ENCODE peak calls at places on chromosomes 3 and 15, in six cellular contexts. Z is IMR-90, L is H1, K is H9, H is mesenchymal stem cell, U is neuronal stem cell. V is an unnamed sample.

GRCh38 chr15:52680041-52680391 is 828 bp upstream of the ATOSA start:
- DNase-seq in Z (peak; percentile 1), L (no peak), K (no peak), H (peak; percentile 76), U (peak; percentile 14), V (peak; percentile 42)

GRCh38 chr15:70195808-70196304 is 98.1 kb upstream of the TLE3 start:
- DNase-seq in Z (peak; percentile 92), L (no peak), K (no peak), H (peak; percentile 91), U (no peak), V (peak; percentile 80)

GRCh38 chr3:134477938-134478337 is 7.8 kb downstream of the ANAPC13 start:
- DNase-seq in Z (no peak), L (no peak), K (no peak), H (no peak), U (no peak), V (peak; percentile 82)

GRCh38 chr3:39809181-39809994 is at the start of gene MYRIP:
- DNase-seq in Z (no peak), L (peak; percentile 78), K (peak; percentile 86), H (no peak), U (peak; percentile 73), V (peak; percentile 50)

GRCh38 chr15:75307778-75308390 is 25.2 kb downstream of the GOLGA6D start:
- DNase-seq in Z (no peak), L (peak; percentile 88), K (peak; percentile 88), H (peak; percentile 7), U (peak; percentile 6), V (no peak)

GRCh38 chr3:117645561-117646242 is 936.1 kb downstream of the TUSC7 start:
- DNase-seq in Z (peak; percentile 58), L (no peak), K (no peak), H (peak; percentile 20), U (no peak), V (no peak)

GRCh38 chr3:153658151-153658550 is 463.0 kb upstream of the ARHGEF26 start:
- DNase-seq in Z (no peak), L (no peak), K (no peak), H (no peak), U (no peak), V (no peak)

GRCh38 chr15:100670505-100671021 is 68.2 kb downstream of the ASB7 start:
- DNase-seq in Z (no peak), L (peak; percentile 33), K (peak; percentile 2), H (no peak), U (no peak), V (no peak)

GRCh38 chr3:30964612-30965011 is 70.2 kb upstream of the GADL1 start:
- DNase-seq in Z (no peak), L (no peak), K (no peak), H (no peak), U (no peak), V (no peak)

GRCh38 chr3:132422531-132422930 is 5.2 kb downstream of the DNAJC13 start:
- DNase-seq in Z (no peak), L (no peak), K (no peak), H (no peak), U (no peak), V (no peak)

GRCh38 chr3:66989860-66990696 is 8.0 kb upstream of the KBTBD8 start:
- DNase-seq in Z (no peak), L (no peak), K (no peak), H (no peak), U (no peak), V (peak; percentile 20)

GRCh38 chr15:60620707-60621106 is 141.8 kb upstream of the ICE2 start:
- DNase-seq in Z (peak; percentile 61), L (peak; percentile 74), K (peak; percentile 72), H (peak; percentile 59), U (no peak), V (no peak)

GRCh38 chr3:46359748-46360509 is 6.0 kb downstream of the CCR2 start:
- DNase-seq in Z (peak; percentile 21), L (no peak), K (no peak), H (no peak), U (peak; percentile 30), V (no peak)

GRCh38 chr15:92228830-92229229 is 164.9 kb upstream of the ST8SIA2 start:
- DNase-seq in Z (no peak), L (no peak), K (no peak), H (no peak), U (no peak), V (no peak)

GRCh38 chr3:28973621-28974020 is 307.2 kb upstream of the RBMS3 start:
- DNase-seq in Z (no peak), L (no peak), K (no peak), H (no peak), U (no peak), V (no peak)

GRCh38 chr15:26667222-26667988 is 105.5 kb downstream of the GABRB3 start:
- DNase-seq in Z (no peak), L (no peak), K (peak; percentile 40), H (no peak), U (no peak), V (no peak)

GRCh38 chr3:143255725-143256124 is 136.2 kb downstream of the CHST2 start:
- DNase-seq in Z (no peak), L (no peak), K (no peak), H (no peak), U (no peak), V (no peak)

GRCh38 chr3:21463319-21463718 is 287.7 kb downstream of the ZNF385D start:
- DNase-seq in Z (no peak), L (no peak), K (no peak), H (no peak), U (no peak), V (no peak)

GRCh38 chr3:152235709-152236298 is 32.9 kb upstream of the MBNL1 start:
- DNase-seq in Z (peak; percentile 18), L (no peak), K (no peak), H (peak; percentile 32), U (no peak), V (no peak)

GRCh38 chr3:14429237-14429636 is 26.8 kb downstream of the SLC6A6 start:
- DNase-seq in Z (peak; percentile 43), L (no peak), K (no peak), H (peak; percentile 63), U (no peak), V (no peak)

GRCh38 chr3:129577356-129577755 is 29.1 kb downstream of the PLXND1 start:
- DNase-seq in Z (no peak), L (no peak), K (no peak), H (no peak), U (no peak), V (no peak)

GRCh38 chr3:36394176-36394575 is 13.9 kb downstream of the STAC start:
- DNase-seq in Z (no peak), L (no peak), K (no peak), H (no peak), U (no peak), V (peak; percentile 44)

GRCh38 chr15:74394090-74394846 is 26.8 kb upstream of the CYP11A1 start:
- DNase-seq in Z (no peak), L (no peak), K (no peak), H (no peak), U (no peak), V (no peak)

GRCh38 chr15:48974865-48975264 is 11.1 kb upstream of the SHC4 start:
- DNase-seq in Z (no peak), L (no peak), K (peak; percentile 53), H (peak; percentile 25), U (no peak), V (no peak)

GRCh38 chr15:98592136-98592535 is 56.2 kb upstream of the IGF1R start:
- DNase-seq in Z (no peak), L (peak; percentile 47), K (peak; percentile 62), H (no peak), U (no peak), V (no peak)

GRCh38 chr3:38039899-38040261 is 872 bp downstream of the DLEC1 start:
- DNase-seq in Z (peak; percentile 42), L (peak; percentile 55), K (peak; percentile 66), H (peak; percentile 17), U (no peak), V (peak; percentile 37)

GRCh38 chr3:12040902-12041301 is 36.7 kb downstream of the SYN2 start:
- DNase-seq in Z (no peak), L (no peak), K (no peak), H (no peak), U (no peak), V (no peak)

GRCh38 chr3:167731393-167731792 is 3.3 kb downstream of the PDCD10 start:
- DNase-seq in Z (no peak), L (no peak), K (no peak), H (no peak), U (no peak), V (no peak)

GRCh38 chr3:136078421-136079364 is 113.2 kb downstream of the PPP2R3A start:
- DNase-seq in Z (peak; percentile 38), L (no peak), K (no peak), H (peak; percentile 42), U (no peak), V (peak; percentile 71)

GRCh38 chr15:33256874-33257273 is 53.9 kb upstream of the RYR3 start:
- DNase-seq in Z (no peak), L (no peak), K (no peak), H (no peak), U (no peak), V (no peak)

GRCh38 chr3:53845881-53846133 is 412 bp downstream of the CHDH start:
- DNase-seq in Z (no peak), L (peak; percentile 83), K (no peak), H (no peak), U (no peak), V (no peak)

GRCh38 chr3:195774917-195775316 is 36.8 kb downstream of the MUC4 start:
- DNase-seq in Z (no peak), L (peak; percentile 87), K (peak; percentile 80), H (no peak), U (peak; percentile 18), V (peak; percentile 73)

GRCh38 chr15:50740955-50741354 is 24.6 kb downstream of the SPPL2A start:
- DNase-seq in Z (no peak), L (no peak), K (no peak), H (no peak), U (no peak), V (no peak)

DNA sequence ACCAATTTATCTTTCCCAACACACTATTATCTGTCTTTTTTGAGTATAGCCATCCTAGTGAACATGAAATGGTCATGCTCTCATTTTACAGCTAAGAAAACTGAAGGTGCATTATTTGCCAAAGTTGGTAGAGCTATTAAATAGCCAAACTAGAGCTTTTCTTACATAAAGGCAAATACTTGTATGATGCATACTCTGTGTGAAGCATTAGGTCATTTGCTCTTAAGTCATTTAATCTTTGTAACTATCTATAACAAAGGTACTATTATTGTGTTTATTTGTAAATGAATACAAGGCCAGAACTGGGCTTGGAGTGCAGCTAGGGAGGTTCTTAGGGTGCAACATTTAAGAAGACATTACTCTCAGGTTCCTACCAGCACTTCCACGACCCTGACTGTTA is 123.7 kb downstream of the THSD4 start:
- DNase-seq in Z (peak; percentile 54), L (no peak), K (no peak), H (no peak), U (no peak), V (no peak)
- H4K91ac ChIP-seq in Z (no peak overlapping the region), L (no peak overlapping the region), K (no peak overlapping the region), H (no peak overlapping the region), U (no peak overlapping the region), V (no peak overlapping the region)

GRCh38 chr15:85073556-85074194 is 92.0 kb downstream of the PDE8A start:
- DNase-seq in Z (peak; percentile 42), L (no peak), K (no peak), H (peak; percentile 18), U (no peak), V (peak; percentile 52)
- H2BK120ac ChIP-seq in Z (no peak overlapping the region), L (no peak overlapping the region), K (no peak overlapping the region), H (no peak overlapping the region), U (no peak overlapping the region), V (no peak overlapping the region)

GRCh38 chr3:68295457-68295856 is 636.9 kb downstream of the TAFA4 start:
- DNase-seq in Z (no peak), L (no peak), K (no peak), H (no peak), U (no peak), V (no peak)
- H3K14ac ChIP-seq in Z (no peak overlapping the region), L (no peak overlapping the region), K (no peak overlapping the region), H (no peak overlapping the region), U (no peak overlapping the region), V (no peak overlapping the region)

GRCh38 chr15:34578283-34578674 is 5.2 kb downstream of the GOLGA8B start:
- DNase-seq in Z (no peak), L (no peak), K (no peak), H (no peak), U (no peak), V (no peak)
- H4K91ac ChIP-seq in Z (no peak overlapping the region), L (no peak overlapping the region), K (no peak overlapping the region), H (no peak overlapping the region), U (no peak overlapping the region), V (no peak overlapping the region)